ENCODE peak calls at places on chromosomes 5 and 9, in six cellular contexts. One of them, this sample, is unnamed.

GRCh38 chr5:65927497-65928340 is 1.3 kb downstream of the ERBIN start:
- DNase-seq in HuH-7: peak
- DNase-seq in H4: peak
- DNase-seq in Peyer's patch: no peak
- DNase-seq in activated CD4-positive, alpha-beta T cell treated with anti-CD3 and anti-CD28 coated beads, Interleukin-2, amount 50 U/mL, for 48 hours: no peak
- DNase-seq in SK-N-DZ: peak
- DNase-seq in this sample: peak

GRCh38 chr9:86281577-86282076 is 711 bp downstream of the ISCA1 start:
- DNase-seq in HuH-7: peak
- DNase-seq in SK-N-DZ: peak
- DNase-seq in activated CD4-positive, alpha-beta T cell treated with anti-CD3 and anti-CD28 coated beads, Interleukin-2, amount 50 U/mL, for 48 hours: no peak
- DNase-seq in Peyer's patch: peak
- DNase-seq in H4: peak
- DNase-seq in this sample: peak

GRCh38 chr5:75536694-75537360 is 25.1 kb downstream of the POLK start:
- DNase-seq in Peyer's patch: no peak
- DNase-seq in HuH-7: no peak
- DNase-seq in SK-N-DZ: no peak
- DNase-seq in H4: no peak
- DNase-seq in activated CD4-positive, alpha-beta T cell treated with anti-CD3 and anti-CD28 coated beads, Interleukin-2, amount 50 U/mL, for 48 hours: no peak
- DNase-seq in this sample: no peak

GRCh38 chr5:10367586-10367985 is 14.1 kb downstream of the MARCHF6 start:
- DNase-seq in SK-N-DZ: no peak
- DNase-seq in HuH-7: no peak
- DNase-seq in H4: no peak
- DNase-seq in Peyer's patch: no peak
- DNase-seq in activated CD4-positive, alpha-beta T cell treated with anti-CD3 and anti-CD28 coated beads, Interleukin-2, amount 50 U/mL, for 48 hours: no peak
- DNase-seq in this sample: peak

GRCh38 chr5:142262683-142263082 is 62.1 kb downstream of the SPRY4 start:
- DNase-seq in Peyer's patch: no peak
- DNase-seq in H4: no peak
- DNase-seq in activated CD4-positive, alpha-beta T cell treated with anti-CD3 and anti-CD28 coated beads, Interleukin-2, amount 50 U/mL, for 48 hours: no peak
- DNase-seq in SK-N-DZ: no peak
- DNase-seq in HuH-7: no peak
- DNase-seq in this sample: no peak

GRCh38 chr9:129368458-129368978 is 190.5 kb upstream of the IER5L start:
- DNase-seq in SK-N-DZ: no peak
- DNase-seq in HuH-7: no peak
- DNase-seq in Peyer's patch: no peak
- DNase-seq in H4: no peak
- DNase-seq in activated CD4-positive, alpha-beta T cell treated with anti-CD3 and anti-CD28 coated beads, Interleukin-2, amount 50 U/mL, for 48 hours: no peak
- DNase-seq in this sample: no peak

GRCh38 chr9:111427186-111427585 is 57.0 kb downstream of the ECPAS start:
- DNase-seq in activated CD4-positive, alpha-beta T cell treated with anti-CD3 and anti-CD28 coated beads, Interleukin-2, amount 50 U/mL, for 48 hours: no peak
- DNase-seq in SK-N-DZ: no peak
- DNase-seq in Peyer's patch: no peak
- DNase-seq in H4: peak
- DNase-seq in HuH-7: no peak
- DNase-seq in this sample: no peak

GRCh38 chr5:154254886-154255285 is 64.4 kb downstream of the GALNT10 start:
- DNase-seq in SK-N-DZ: no peak
- DNase-seq in Peyer's patch: peak
- DNase-seq in activated CD4-positive, alpha-beta T cell treated with anti-CD3 and anti-CD28 coated beads, Interleukin-2, amount 50 U/mL, for 48 hours: no peak
- DNase-seq in H4: no peak
- DNase-seq in HuH-7: no peak
- DNase-seq in this sample: no peak

GRCh38 chr5:149362541-149362940 is 4.7 kb downstream of the PCYOX1L start:
- DNase-seq in HuH-7: no peak
- DNase-seq in H4: no peak
- DNase-seq in SK-N-DZ: no peak
- DNase-seq in Peyer's patch: no peak
- DNase-seq in activated CD4-positive, alpha-beta T cell treated with anti-CD3 and anti-CD28 coated beads, Interleukin-2, amount 50 U/mL, for 48 hours: no peak
- DNase-seq in this sample: no peak